ENCODE peak calls at places on chromosome 12, in ten cellular contexts. R is HT-29, E is glutamatergic neuron, C is HS-5, Q is tibial nerve, H is RCC 7860, A is frontal cortex, X is cardiac muscle cell, Y is KG1, N is T follicular helper cell. J is an unnamed sample.
A peak's percentile ranks its signal among the peaks of the same experiment; 100 is the strongest.

GRCh38 chr12:98154850-98155249 is 360.5 kb upstream of the TMPO start:
- DNase-seq in A (no peak), Q (no peak), C (no peak), H (no peak), E (peak; percentile 41), X (peak; percentile 38), N (no peak), R (peak; percentile 27), Y (no peak), J (no peak)

GRCh38 chr12:3145546-3146310 is 68.5 kb downstream of the TSPAN9 start:
- DNase-seq in N (no peak), H (no peak), A (no peak), Y (no peak), X (no peak), E (no peak), C (no peak), Q (no peak), R (no peak), J (no peak)

GRCh38 chr12:122080149-122081107 is 1.9 kb downstream of the MLXIP start:
- DNase-seq in N (no peak), Y (peak; percentile 38), C (peak; percentile 81), E (no peak), X (no peak), Q (peak; percentile 44), A (peak; percentile 53), R (peak; percentile 74), H (peak; percentile 81), J (no peak)

GRCh38 chr12:57340104-57340503 is 89.1 kb upstream of the STAC3 start:
- DNase-seq in R (no peak), E (no peak), N (no peak), Y (no peak), X (peak; percentile 77), H (no peak), Q (no peak), A (peak; percentile 17), C (no peak), J (peak; percentile 84)

GRCh38 chr12:116076399-116076798 is 201.1 kb downstream of the MED13L start:
- DNase-seq in E (no peak), X (no peak), C (no peak), N (no peak), H (no peak), Y (no peak), A (no peak), Q (no peak), R (no peak), J (no peak)

GRCh38 chr12:13171921-13172859 is 24.3 kb upstream of the EMP1 start:
- DNase-seq in Q (no peak), C (no peak), A (no peak), N (no peak), E (no peak), Y (no peak), H (peak; percentile 32), R (peak; percentile 82), X (peak; percentile 53), J (no peak)

GRCh38 chr12:86137936-86138335 is 118.3 kb downstream of the MGAT4C start:
- DNase-seq in H (peak; percentile 91), N (no peak), Y (no peak), A (no peak), C (peak; percentile 86), R (no peak), X (no peak), E (no peak), Q (no peak), J (no peak)

GRCh38 chr12:109542014-109542413 is 31.3 kb downstream of the MMAB start:
- DNase-seq in A (no peak), E (no peak), X (no peak), Y (no peak), N (no peak), H (peak; percentile 63), C (no peak), Q (no peak), R (no peak), J (no peak)

GRCh38 chr12:10397311-10397710 is 7.5 kb upstream of the KLRK1 start:
- DNase-seq in X (no peak), Q (no peak), C (no peak), N (no peak), A (no peak), H (no peak), R (peak; percentile 35), Y (no peak), E (no peak), J (no peak)

GRCh38 chr12:5796171-5797091 is 148.6 kb downstream of the ANO2 start:
- DNase-seq in N (no peak), C (no peak), A (no peak), Y (no peak), R (peak; percentile 32), E (peak; percentile 82), H (no peak), X (peak; percentile 75), Q (no peak), J (no peak)

GRCh38 chr12:87444039-87444438 is 585.2 kb downstream of the C12orf50 start:
- DNase-seq in R (peak; percentile 14), E (no peak), Y (no peak), X (no peak), H (peak; percentile 57), N (no peak), A (no peak), C (no peak), Q (no peak), J (no peak)

GRCh38 chr12:121889267-121889624 is 656 bp downstream of the PSMD9 start:
- DNase-seq in R (no peak), E (no peak), Y (no peak), C (no peak), A (no peak), N (no peak), X (no peak), H (no peak), Q (no peak), J (no peak)